ENCODE peak calls at places on chromosomes 6 and 20, in five cellular contexts. S is GM12878, X is K562, E is HepG2, F is SK-N-SH. M is an unnamed sample.

GRCh38 chr20:24772667-24773066 is 176.4 kb upstream of the CST7 start:
- DNase-seq in X (no peak), F (no peak), E (no peak), S (no peak), M (no peak)

GRCh38 chr6:160391419-160392116 is 43.4 kb downstream of the SLC22A3 start:
- DNase-seq in F (no peak), X (no peak), E (peak), S (no peak), M (no peak)

GRCh38 chr6:168184701-168185100 is 105.7 kb upstream of the FRMD1 start:
- DNase-seq in F (no peak), E (no peak), X (no peak), S (no peak), M (no peak)

GRCh38 chr6:112311950-112312547 is 35.1 kb upstream of the RFPL4B start:
- DNase-seq in X (peak), S (no peak), E (peak), F (peak), M (peak)

GRCh38 chr6:41366150-41366549 is 30.7 kb downstream of the NCR2 start:
- DNase-seq in X (no peak), S (no peak), E (no peak), F (no peak), M (no peak)

GRCh38 chr6:41597246-41598000 is 40.8 kb upstream of the MDFI start:
- DNase-seq in S (no peak), X (no peak), F (no peak), E (no peak), M (no peak)

GRCh38 chr6:22380236-22380635 is 83.4 kb upstream of the PRL start:
- DNase-seq in S (no peak), F (no peak), X (no peak), E (no peak), M (no peak)

GRCh38 chr6:7974932-7975763 is 64.6 kb upstream of the TXNDC5 start:
- DNase-seq in S (no peak), X (peak), F (peak), E (peak), M (peak)

GRCh38 chr6:160960839-160961238 is 30.7 kb upstream of the MAP3K4 start:
- DNase-seq in F (no peak), E (no peak), X (no peak), S (no peak), M (no peak)

GRCh38 chr6:110513001-110513400 is 36.6 kb upstream of the SLC22A16 start:
- DNase-seq in X (no peak), E (no peak), F (no peak), S (no peak), M (peak)

DNA sequence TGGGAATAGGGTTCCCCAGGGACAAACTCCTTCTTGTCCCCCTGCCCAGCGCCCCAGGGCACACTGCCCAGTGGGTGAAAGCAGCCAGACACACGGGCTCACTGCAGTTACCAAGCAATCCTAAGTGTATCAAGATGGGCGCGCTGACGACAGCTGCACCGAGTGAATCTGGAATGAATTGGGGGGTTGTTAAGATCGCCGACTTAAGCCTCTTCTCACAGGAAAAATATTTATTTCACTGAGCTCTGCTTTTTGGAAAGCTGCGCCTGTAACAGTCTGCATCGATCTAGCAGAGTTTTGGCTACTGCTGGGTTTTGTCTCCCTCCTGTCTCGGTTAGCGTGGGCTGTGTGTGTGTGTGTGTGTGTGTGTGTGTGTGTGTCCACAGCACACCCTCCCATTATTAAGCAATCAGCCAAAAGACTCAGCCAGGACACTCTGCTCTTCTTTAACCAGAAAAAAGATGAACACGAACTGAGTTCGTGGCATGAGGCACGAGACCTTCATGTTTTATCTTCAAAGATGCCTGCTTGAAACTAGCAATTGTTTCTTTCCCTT is 35.9 kb downstream of the RIPOR3 start:
- DNase-seq in F (peak), X (no peak), E (no peak), S (no peak), M (peak)
- TF ChIP-seq RAD21 in F (no peak), X (no peak), E (no peak), S (no peak), M (peak)

DNA sequence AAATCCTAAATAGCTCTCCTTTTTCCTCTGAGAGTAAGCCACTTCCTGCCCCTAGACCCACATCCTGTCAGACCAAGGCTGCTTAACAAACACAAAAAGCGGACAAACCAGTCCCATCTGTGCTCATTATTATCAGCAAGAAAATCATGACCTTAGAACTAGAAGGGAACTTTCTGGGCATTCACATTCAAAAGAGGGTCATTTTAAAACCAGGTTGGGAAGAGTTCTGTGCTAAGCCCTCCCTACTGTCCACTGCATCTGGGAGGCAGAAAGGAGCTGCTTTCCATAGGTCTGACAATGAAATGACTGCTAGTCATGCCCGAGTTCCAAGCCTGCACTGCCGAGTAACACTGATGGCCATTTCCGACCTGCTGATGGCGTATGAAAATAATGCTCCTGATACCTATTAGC is 15.4 kb downstream of the EZR start:
- DNase-seq in E (no peak), X (no peak), S (no peak), F (no peak), M (no peak)
- H3K4me3 ChIP-seq in E (no peak), X (no peak), S (peak), F (no peak), M (no peak)

DNA sequence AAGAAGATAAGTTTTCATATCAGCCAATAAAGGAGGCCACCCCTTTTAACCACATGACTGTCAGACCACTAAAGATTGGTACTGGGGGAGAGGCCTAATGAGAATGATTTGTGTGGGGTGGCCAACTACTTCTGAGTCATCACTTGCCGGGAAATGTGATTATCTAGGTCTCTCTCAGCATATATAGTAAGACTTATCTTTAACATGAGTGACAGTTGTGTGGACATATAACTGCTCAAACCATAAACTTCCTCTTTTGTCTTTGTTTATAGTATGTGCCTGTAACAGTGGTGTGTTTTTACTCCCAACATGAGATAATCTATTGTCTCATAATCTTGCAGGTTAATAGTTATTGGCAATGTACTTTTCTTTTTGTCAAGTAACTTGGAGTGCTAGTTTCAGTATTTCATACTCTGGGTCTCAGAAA is 312.4 kb downstream of the CDKAL1 start:
- DNase-seq in X (peak), S (peak), E (no peak), F (no peak), M (peak)
- TF ChIP-seq MXI1 in X (no peak), S (no peak), E (no peak), F (no peak), M (no peak)

GRCh38 chr20:37545516-37545915 is 17.8 kb upstream of the BLCAP start:
- DNase-seq in S (no peak), E (no peak), X (no peak), F (no peak), M (no peak)

GRCh38 chr20:37543828-37544227 is 16.2 kb upstream of the BLCAP start:
- DNase-seq in S (no peak), E (peak), X (no peak), F (peak), M (peak)

GRCh38 chr20:37542281-37542680 is 14.6 kb upstream of the BLCAP start:
- DNase-seq in X (no peak), S (no peak), F (no peak), E (peak), M (peak)

GRCh38 chr20:37541326-37541725 is 13.7 kb upstream of the BLCAP start:
- DNase-seq in S (no peak), X (no peak), F (no peak), E (no peak), M (no peak)

GRCh38 chr20:37544386-37544785 is 16.7 kb upstream of the BLCAP start:
- DNase-seq in X (no peak), E (no peak), S (no peak), F (no peak), M (no peak)
- TF ChIP-seq RAD21 in X (no peak), E (no peak), S (no peak), F (no peak), M (no peak)

GRCh38 chr6:118705799-118706481 is 54.5 kb upstream of the CEP85L start:
- DNase-seq in F (no peak), S (peak), X (peak), E (no peak), M (peak)

GRCh38 chr6:118704911-118705310 is 53.5 kb upstream of the CEP85L start:
- DNase-seq in E (no peak), F (no peak), X (no peak), S (no peak), M (no peak)

GRCh38 chr6:118708055-118708454 is 56.7 kb upstream of the CEP85L start:
- DNase-seq in F (no peak), X (peak), E (no peak), S (no peak), M (peak)

GRCh38 chr6:118708736-118709135 is 57.3 kb upstream of the CEP85L start:
- DNase-seq in S (no peak), E (no peak), F (no peak), X (no peak), M (peak)

DNA sequence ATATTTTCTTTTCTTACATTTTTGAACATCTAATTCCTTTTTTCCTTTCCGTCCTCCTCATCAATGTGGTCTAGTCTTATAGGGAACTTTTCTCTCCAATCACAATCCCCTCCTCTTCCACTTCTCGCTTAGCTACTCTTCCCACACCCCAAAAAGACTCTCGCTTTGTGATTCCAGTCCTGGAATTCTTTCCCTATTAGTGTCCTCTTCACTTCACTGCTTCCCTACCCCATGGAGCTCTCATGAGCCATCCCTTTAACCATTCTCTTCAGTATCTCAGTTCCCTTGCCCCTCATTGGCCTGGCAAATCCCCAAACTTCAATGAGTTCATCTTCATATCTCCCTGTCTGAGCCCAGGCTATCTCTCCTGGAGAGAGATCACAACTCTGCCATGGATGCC is 55.3 kb upstream of the CEP85L start:
- DNase-seq in E (no peak), F (no peak), X (no peak), S (no peak), M (no peak)
- H3K4me3 ChIP-seq in E (no peak), F (no peak), X (no peak), S (peak), M (no peak)

GRCh38 chr20:46375771-46376170 is 30.6 kb downstream of the ELMO2 start:
- DNase-seq in E (no peak), X (no peak), S (no peak), F (no peak), M (peak)
- TF ChIP-seq MXI1 in E (no peak), X (no peak), S (no peak), F (no peak), M (no peak)

M was measured in IMR-90.